ENCODE peak calls at places on chromosomes 1 and 21, in ten cellular contexts. Z is psoas muscle; K is activated CD4-positive, alpha-beta T cell treated with anti-CD3 and anti-CD28 coated beads, Interleukin-2, amount 50 U/mL, for 48 hours; N is GM10248; Q is cardiac muscle cell; J is stimulated activated CD4-positive, alpha-beta T cell treated with anti-CD3 and anti-CD28 coated beads, TNF-alpha, amount 100 ng/mL, for 4 hours; C is left ventricle myocardium superior; H is HS-5; F is fibroblast of the conjunctiva; V is SK-MEL-5. S is an unnamed sample.

GRCh38 chr1:61124078-61124477 is 41.7 kb downstream of the NFIA start:
- DNase-seq in J (no peak), N (no peak), C (no peak), K (no peak), Z (no peak), V (no peak), H (no peak), Q (no peak), F (no peak), S (no peak)

GRCh38 chr1:39788426-39788757 is 273 bp downstream of the BMP8B start:
- DNase-seq in N (no peak), K (no peak), J (no peak), C (no peak), F (no peak), Z (no peak), Q (no peak), V (no peak), H (no peak), S (no peak)

GRCh38 chr1:221933814-221934213 is 191.9 kb upstream of the DUSP10 start:
- DNase-seq in F (no peak), H (no peak), Z (no peak), K (no peak), Q (no peak), V (no peak), C (no peak), N (no peak), J (no peak), S (no peak)

GRCh38 chr1:18174016-18174415 is 66.4 kb downstream of the IGSF21 start:
- DNase-seq in J (no peak), N (no peak), K (no peak), H (no peak), C (no peak), Z (no peak), F (no peak), Q (no peak), V (no peak), S (no peak)

GRCh38 chr1:178262101-178262500 is 168.2 kb downstream of the RASAL2 start:
- DNase-seq in Z (no peak), H (no peak), Q (peak; percentile 84), J (no peak), N (no peak), K (no peak), C (no peak), F (peak; percentile 63), V (peak; percentile 98), S (no peak)

GRCh38 chr1:99956755-99957154 is 13.0 kb upstream of the SLC35A3 start:
- DNase-seq in Q (peak; percentile 65), V (no peak), N (no peak), H (no peak), K (no peak), Z (no peak), F (peak; percentile 30), C (no peak), J (no peak), S (no peak)

GRCh38 chr1:99850458-99850974 is 355 bp downstream of the AGL start:
- DNase-seq in H (no peak), K (no peak), J (no peak), Z (no peak), N (no peak), F (no peak), Q (peak; percentile 16), V (no peak), C (no peak), S (peak; percentile 20)

GRCh38 chr1:18565321-18565720 is 65.3 kb upstream of the PAX7 start:
- DNase-seq in J (no peak), Q (no peak), H (no peak), V (no peak), Z (no peak), F (no peak), C (no peak), K (no peak), N (no peak), S (no peak)

GRCh38 chr1:100023482-100023881 is 53.7 kb downstream of the SLC35A3 start:
- DNase-seq in J (no peak), F (no peak), Q (no peak), C (peak; percentile 38), V (no peak), K (no peak), Z (no peak), N (no peak), H (no peak), S (no peak)

GRCh38 chr1:106268070-106268469 is 788.4 kb upstream of the PRMT6 start:
- DNase-seq in Q (peak; percentile 39), J (no peak), K (no peak), H (peak; percentile 25), V (peak; percentile 47), F (no peak), Z (no peak), C (no peak), N (no peak), S (no peak)

GRCh38 chr1:1627261-1627841 is 4.6 kb upstream of the MMP23B start:
- DNase-seq in F (no peak), N (no peak), J (no peak), Z (peak; percentile 14), C (peak; percentile 29), K (no peak), Q (no peak), V (no peak), H (no peak), S (no peak)

GRCh38 chr1:47582891-47583608 is 145.2 kb downstream of the FOXD2 start:
- DNase-seq in Z (no peak), K (no peak), N (no peak), C (no peak), Q (no peak), J (no peak), H (no peak), V (no peak), F (no peak), S (no peak)

GRCh38 chr1:234933475-234933874 is 195.2 kb downstream of the TOMM20 start:
- DNase-seq in N (peak; percentile 77), Z (peak; percentile 78), H (no peak), F (peak; percentile 50), Q (peak; percentile 70), J (no peak), C (peak; percentile 75), V (no peak), K (peak; percentile 47), S (no peak)

GRCh38 chr21:43281661-43282357 is 113.0 kb downstream of the CRYAA start:
- DNase-seq in N (no peak), Q (no peak), K (no peak), V (no peak), C (peak; percentile 9), Z (peak; percentile 5), H (no peak), J (no peak), F (no peak), S (no peak)

S was measured in cerebellar nuclear complex.